ENCODE peak calls at places on chromosomes 1 and 21, in five cellular contexts. L is mesenchymal stem cell, A is H9, S is trophoblast cell, B is mesendoderm. Q is an unnamed sample.

GRCh38 chr1:16996845-16997244 is 14.9 kb downstream of the ATP13A2 start:
- DNase-seq in B (no peak), S (no peak), A (no peak), L (no peak), Q (no peak)

GRCh38 chr1:219299420-219299819 is 125.7 kb downstream of the LYPLAL1 start:
- DNase-seq in S (no peak), B (no peak), A (no peak), L (no peak), Q (no peak)

GRCh38 chr1:172352435-172352834 is 68.0 kb upstream of the C1orf105 start:
- DNase-seq in L (peak), B (no peak), A (no peak), S (peak), Q (peak)

GRCh38 chr1:245041058-245041698 is 113.6 kb upstream of the KIF26B start:
- DNase-seq in S (no peak), A (no peak), L (no peak), B (peak), Q (no peak)

GRCh38 chr1:3700631-3701030 is 48.3 kb downstream of the TP73 start:
- DNase-seq in A (no peak), B (no peak), S (no peak), L (no peak), Q (no peak)

GRCh38 chr21:29293495-29293894 is 5.2 kb upstream of the BACH1 start:
- DNase-seq in A (no peak), L (no peak), S (no peak), B (no peak), Q (no peak)

GRCh38 chr1:226432586-226433360 is 24.9 kb upstream of the PARP1 start:
- DNase-seq in B (no peak), S (no peak), L (no peak), A (no peak), Q (no peak)

GRCh38 chr1:14165289-14165867 is 433.1 kb upstream of the KAZN start:
- DNase-seq in B (no peak), L (no peak), A (no peak), S (no peak), Q (no peak)

DNA sequence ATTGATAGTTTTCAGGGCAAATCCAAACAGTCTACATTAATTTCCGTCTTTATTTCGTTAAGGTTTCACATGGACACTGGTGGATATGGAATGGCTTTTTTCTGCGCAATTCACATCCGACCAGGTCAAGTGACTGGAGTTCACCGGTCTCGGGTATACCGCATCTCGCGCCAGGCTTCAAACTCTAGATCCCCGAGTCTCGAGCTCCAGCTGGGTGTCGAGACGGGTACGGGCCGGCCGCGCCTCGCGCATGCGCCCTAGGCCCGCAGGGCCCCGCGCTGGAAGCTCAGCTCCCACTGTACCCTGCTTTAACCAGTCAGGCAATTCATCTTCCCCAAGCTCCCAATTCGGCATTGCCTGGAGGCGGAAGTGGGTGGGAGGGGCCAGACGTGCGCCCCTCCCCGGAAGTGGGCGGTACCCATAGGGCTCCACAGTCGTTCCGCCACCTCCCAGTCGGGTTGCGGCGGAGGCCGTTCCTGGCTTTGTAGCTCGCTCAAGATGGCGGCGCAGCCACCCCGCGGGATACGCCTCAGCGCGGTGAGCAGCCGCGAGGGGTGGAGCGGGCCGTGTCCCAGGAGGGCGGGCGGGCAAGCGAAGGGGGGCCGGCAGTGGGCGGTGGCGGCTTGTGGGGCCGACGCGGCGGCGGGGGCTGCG is at the start of gene MORC3:
- DNase-seq in A (peak), L (peak), B (peak), S (peak), Q (peak)
- H4K8ac ChIP-seq in A (no peak), L (peak), B (peak), S (peak), Q (peak)

GRCh38 chr1:40838980-40839942 is 22.9 kb downstream of the CITED4 start:
- DNase-seq in B (no peak), S (no peak), L (no peak), A (no peak), Q (no peak)
- H3K27ac ChIP-seq in B (no peak), S (no peak), L (no peak), A (no peak), Q (no peak)

GRCh38 chr1:21652937-21653743 is 16.0 kb downstream of the RAP1GAP start:
- DNase-seq in L (no peak), S (no peak), B (no peak), A (no peak), Q (no peak)
- H4K8ac ChIP-seq in L (no peak), S (no peak), B (no peak), A (no peak), Q (no peak)

DNA sequence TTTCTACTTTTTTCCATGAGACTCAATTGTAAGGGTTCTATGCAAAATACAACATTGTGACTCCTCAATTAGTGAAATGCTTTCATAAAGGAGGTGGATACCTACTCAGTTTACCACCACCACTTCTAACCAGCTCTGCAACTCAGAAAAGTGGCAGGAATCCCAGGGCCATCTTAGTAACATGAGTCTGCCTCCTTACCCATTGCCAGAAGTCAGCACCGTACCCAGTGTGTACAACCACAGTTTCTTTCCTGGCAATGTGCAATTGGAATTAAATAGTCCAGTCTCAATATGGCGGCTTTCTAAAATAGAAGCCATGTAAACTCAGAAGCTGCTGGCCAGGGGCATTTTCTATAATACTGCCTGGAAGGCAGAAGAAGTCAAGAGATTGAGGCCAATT is 32.1 kb downstream of the TESK2 start:
- DNase-seq in L (no peak), S (no peak), B (no peak), A (no peak), Q (no peak)
- H3K27ac ChIP-seq in L (no peak), S (no peak), B (no peak), A (no peak), Q (no peak)